ENCODE peak calls at places on chromosome 22, in seven cellular contexts. V is mammary epithelial cell, G is BJ, X is GOT3, U is dermis blood vessel endothelial cell, B is anterior cingulate cortex, Q is body of pancreas. Z is an unnamed sample.

GRCh38 chr22:50502628-50503474 is 4.7 kb downstream of the LMF2 start:
- DNase-seq in B (no peak), U (no peak), Q (no peak), V (no peak), G (no peak), X (no peak), Z (no peak)

GRCh38 chr22:37214431-37215025 is 2.3 kb upstream of the SSTR3 start:
- DNase-seq in U (no peak), B (no peak), Q (no peak), V (no peak), X (no peak), G (no peak), Z (no peak)

GRCh38 chr22:36366291-36366708 is 21.5 kb downstream of the MYH9 start:
- DNase-seq in X (no peak), U (no peak), V (no peak), G (no peak), B (no peak), Q (no peak), Z (peak)

GRCh38 chr22:50406416-50407170 is 63.5 kb downstream of the PPP6R2 start:
- DNase-seq in B (no peak), V (no peak), X (no peak), G (no peak), U (no peak), Q (no peak), Z (no peak)

GRCh38 chr22:44192098-44192810 is 11.5 kb downstream of the PARVG start:
- DNase-seq in X (no peak), V (peak), G (no peak), B (no peak), Q (no peak), U (peak), Z (peak)

GRCh38 chr22:20116376-20116950 is 559 bp downstream of the RANBP1 start:
- DNase-seq in U (no peak), X (no peak), Q (peak), B (no peak), G (no peak), V (no peak), Z (no peak)

GRCh38 chr22:39808087-39808486 is 85.5 kb downstream of the ENTHD1 start:
- DNase-seq in U (peak), B (no peak), X (no peak), G (no peak), Q (no peak), V (no peak), Z (peak)

GRCh38 chr22:33210129-33210784 is 152.1 kb upstream of the SYN3 start:
- DNase-seq in G (no peak), V (peak), Q (peak), U (peak), B (peak), X (no peak), Z (peak)

GRCh38 chr22:35470903-35471321 is 69.7 kb upstream of the RASD2 start:
- DNase-seq in V (no peak), X (no peak), Q (no peak), U (peak), G (no peak), B (no peak), Z (no peak)

GRCh38 chr22:24521791-24522245 is 26.7 kb downstream of the UPB1 start:
- DNase-seq in G (no peak), Q (peak), V (peak), B (no peak), X (no peak), U (peak), Z (peak)

GRCh38 chr22:34841321-34841901 is 224.5 kb upstream of the ISX start:
- DNase-seq in G (no peak), Q (no peak), X (no peak), U (no peak), B (no peak), V (no peak), Z (no peak)

GRCh38 chr22:17789379-17790200 is 15.3 kb upstream of the BID start:
- DNase-seq in G (no peak), X (no peak), Q (no peak), U (no peak), B (no peak), V (no peak), Z (no peak)

GRCh38 chr22:32804036-32804435 is 2.5 kb downstream of the TIMP3 start:
- DNase-seq in V (peak), X (no peak), G (no peak), U (no peak), Q (no peak), B (no peak), Z (peak)

GRCh38 chr22:37848587-37849088 is 581 bp upstream of the EIF3L start:
- DNase-seq in Q (no peak), B (no peak), U (peak), X (no peak), G (no peak), V (peak), Z (peak)

GRCh38 chr22:38882480-38882879 is 10.5 kb upstream of the CBX6 start:
- DNase-seq in Q (peak), G (no peak), U (no peak), B (no peak), X (no peak), V (no peak), Z (no peak)

GRCh38 chr22:24420977-24421343 is 6.4 kb upstream of the ADORA2A start:
- DNase-seq in V (no peak), U (no peak), X (no peak), Q (no peak), G (no peak), B (no peak), Z (no peak)

GRCh38 chr22:48719978-48720661 is 1107.6 kb downstream of the BRD1 start:
- DNase-seq in B (no peak), G (no peak), V (no peak), U (no peak), X (no peak), Q (no peak), Z (no peak)

GRCh38 chr22:39556970-39557811 is 13.4 kb upstream of the CACNA1I start:
- DNase-seq in Q (no peak), G (no peak), X (no peak), V (no peak), B (peak), U (peak), Z (peak)

GRCh38 chr22:41021039-41021654 is 70.0 kb downstream of the RBX1 start:
- DNase-seq in U (no peak), X (no peak), Q (peak), B (no peak), V (no peak), G (no peak), Z (no peak)

GRCh38 chr22:43182726-43183125 is 4.2 kb downstream of the TTLL12 start:
- DNase-seq in V (no peak), U (no peak), X (no peak), B (no peak), G (no peak), Q (no peak), Z (no peak)

Z was measured in epithelial cell of esophagus.